ENCODE peak calls at places on chromosome 1, in ten cellular contexts. F is fibroblast of the aortic adventitia; T is astrocyte; O is BJ; M is nephron progenitor cell; W is WTC11; N is MM.1S; P is astrocyte of the spinal cord; Z is CD8-positive, alpha-beta T cell; H is fibroblast of villous mesenchyme. Y is an unnamed sample.

GRCh38 chr1:94109478-94109877 is 11.5 kb downstream of the ABCA4 start:
- DNase-seq in H (no peak), P (no peak), W (no peak), O (no peak), Z (no peak), T (no peak), M (no peak), N (no peak), F (no peak), Y (no peak)

GRCh38 chr1:209860293-209860881 is 32.6 kb downstream of the UTP25 start:
- DNase-seq in N (peak), W (peak), M (peak), F (peak), O (no peak), H (peak), P (peak), Z (peak), T (peak), Y (peak)

GRCh38 chr1:32998009-32998555 is 33.5 kb upstream of the RNF19B start:
- DNase-seq in T (no peak), O (no peak), W (no peak), F (no peak), P (no peak), Z (no peak), M (no peak), N (no peak), H (no peak), Y (no peak)

GRCh38 chr1:150479370-150479769 is 7.8 kb upstream of the TARS2 start:
- DNase-seq in O (no peak), H (no peak), N (no peak), T (no peak), P (no peak), Z (no peak), F (no peak), W (no peak), M (no peak), Y (no peak)

GRCh38 chr1:30134466-30135217 is 588.7 kb downstream of the MATN1 start:
- DNase-seq in H (no peak), W (no peak), M (no peak), T (no peak), F (no peak), Z (no peak), P (no peak), N (no peak), O (no peak), Y (no peak)

GRCh38 chr1:53112271-53112774 is 30.1 kb downstream of the SLC1A7 start:
- DNase-seq in W (no peak), Z (no peak), H (peak), O (peak), N (no peak), T (peak), P (peak), M (no peak), F (peak), Y (no peak)

GRCh38 chr1:243268751-243269460 is 13.1 kb downstream of the SDCCAG8 start:
- DNase-seq in Z (no peak), F (peak), N (no peak), O (no peak), P (peak), T (peak), H (peak), M (no peak), W (no peak), Y (peak)

GRCh38 chr1:36123357-36123756 is 1.7 kb downstream of the COL8A2 start:
- DNase-seq in H (no peak), O (no peak), W (no peak), N (no peak), P (no peak), T (no peak), Z (no peak), F (no peak), M (no peak), Y (no peak)

GRCh38 chr1:7587108-7587507 is 184.0 kb upstream of the VAMP3 start:
- DNase-seq in N (no peak), O (no peak), W (no peak), T (no peak), F (no peak), M (peak), H (no peak), P (no peak), Z (no peak), Y (no peak)

GRCh38 chr1:204326891-204327290 is 32.8 kb downstream of the PLEKHA6 start:
- DNase-seq in P (no peak), N (no peak), M (no peak), H (no peak), T (no peak), Z (no peak), W (no peak), O (no peak), F (no peak), Y (no peak)

GRCh38 chr1:57067863-57068262 is 102.0 kb upstream of the C8B start:
- DNase-seq in T (no peak), P (peak), F (peak), N (no peak), Z (no peak), M (no peak), H (no peak), W (no peak), O (no peak), Y (no peak)

GRCh38 chr1:81617308-81618027 is 183.3 kb upstream of the ADGRL2 start:
- DNase-seq in P (no peak), H (peak), F (peak), Z (no peak), T (no peak), N (no peak), O (no peak), M (no peak), W (no peak), Y (no peak)

GRCh38 chr1:160629286-160630210 is 17.3 kb downstream of the SLAMF1 start:
- DNase-seq in H (no peak), W (no peak), P (no peak), F (no peak), O (no peak), M (no peak), T (no peak), Z (peak), N (peak), Y (no peak)

GRCh38 chr1:16326833-16327404 is 25.4 kb downstream of the FBXO42 start:
- DNase-seq in F (no peak), Z (no peak), H (peak), M (no peak), W (no peak), P (no peak), O (no peak), T (no peak), N (no peak), Y (no peak)

GRCh38 chr1:43446881-43447835 is 6.6 kb downstream of the HYI start:
- DNase-seq in Z (no peak), N (no peak), W (no peak), M (no peak), P (no peak), O (no peak), F (no peak), T (no peak), H (no peak), Y (peak)

GRCh38 chr1:160863422-160864131 is 890 bp upstream of the CD244 start:
- DNase-seq in N (no peak), T (no peak), Z (no peak), F (no peak), M (no peak), P (no peak), W (no peak), O (no peak), H (no peak), Y (no peak)

GRCh38 chr1:232891656-232892317 is 58.6 kb upstream of the NTPCR start:
- DNase-seq in N (no peak), P (no peak), M (no peak), Z (no peak), H (peak), W (no peak), F (peak), O (no peak), T (peak), Y (no peak)

GRCh38 chr1:165152727-165153126 is 203.8 kb downstream of the LMX1A start:
- DNase-seq in Z (no peak), N (no peak), W (peak), M (peak), P (no peak), O (no peak), T (no peak), F (no peak), H (no peak), Y (peak)
- TF ChIP-seq CTCF in Z (no peak), N (no peak), W (no peak), M (peak), P (no peak), O (peak), T (no peak), F (no peak), H (no peak), Y (peak)

GRCh38 chr1:198629610-198630009 is 9.2 kb upstream of the PTPRC start:
- DNase-seq in N (no peak), F (no peak), M (no peak), Z (no peak), H (no peak), W (no peak), T (no peak), O (no peak), P (no peak), Y (no peak)
- TF ChIP-seq CTCF in N (no peak), F (no peak), M (no peak), Z (no peak), H (no peak), W (no peak), T (no peak), O (no peak), P (no peak), Y (no peak)

GRCh38 chr1:11059990-11060948 is at the start of gene SRM:
- DNase-seq in T (peak), W (peak), F (peak), N (peak), H (peak), O (peak), M (peak), Z (peak), P (peak), Y (peak)
- TF ChIP-seq CTCF in T (no peak), W (no peak), F (peak), N (no peak), H (peak), O (no peak), M (no peak), Z (peak), P (peak), Y (peak)

GRCh38 chr1:64171797-64172281 is 31.6 kb upstream of the UBE2U start:
- DNase-seq in W (no peak), F (peak), N (peak), Z (no peak), H (peak), O (no peak), T (peak), M (no peak), P (peak), Y (no peak)

GRCh38 chr1:64167176-64167575 is 36.2 kb upstream of the UBE2U start:
- DNase-seq in H (peak), P (peak), N (no peak), F (peak), T (peak), O (no peak), M (no peak), W (no peak), Z (no peak), Y (no peak)

GRCh38 chr1:64175639-64176038 is 27.8 kb upstream of the UBE2U start:
- DNase-seq in F (no peak), Z (no peak), M (no peak), H (no peak), W (no peak), T (no peak), O (no peak), P (no peak), N (no peak), Y (no peak)

GRCh38 chr1:64173300-64173940 is 30.0 kb upstream of the UBE2U start:
- DNase-seq in Z (no peak), W (no peak), P (no peak), F (peak), M (no peak), H (no peak), T (no peak), N (no peak), O (no peak), Y (no peak)

DNA sequence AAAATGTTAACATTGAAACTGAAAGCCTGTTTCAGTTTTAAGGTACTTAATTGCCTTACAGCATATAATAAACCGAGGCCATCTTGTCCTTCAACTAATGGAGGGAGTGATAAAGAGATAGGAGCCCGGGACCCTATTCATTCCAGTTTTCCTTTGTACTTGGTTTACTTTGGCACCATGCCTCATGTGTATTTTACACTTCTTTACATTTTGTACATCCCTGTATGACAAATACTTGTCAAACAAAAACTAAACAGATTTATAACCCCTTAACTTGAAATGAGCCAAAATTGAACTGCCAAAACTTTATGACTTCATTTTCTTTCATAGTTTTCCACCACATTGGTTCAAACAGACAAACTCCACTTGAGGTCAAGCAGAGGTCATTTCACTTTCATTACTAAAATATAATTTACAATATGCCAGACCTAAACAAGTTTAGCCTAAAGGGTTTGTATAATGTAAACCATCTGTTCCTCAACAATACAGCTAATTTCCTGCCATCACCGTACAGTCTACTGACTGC is 30.9 kb upstream of the UBE2U start:
- DNase-seq in O (no peak), T (peak), F (peak), W (no peak), H (peak), N (peak), Z (no peak), M (no peak), P (peak), Y (no peak)
- TF ChIP-seq CTCF in O (no peak), T (no peak), F (no peak), W (no peak), H (no peak), N (no peak), Z (no peak), M (no peak), P (no peak), Y (no peak)

Y was measured in H9.